ENCODE peak calls at places on chromosome 19, in four cellular contexts. J is HFF-Myc, L is cardiac muscle cell, G is T follicular helper cell. V is an unnamed sample.

GRCh38 chr19:345320-345879 is 804 bp upstream of the MIER2 start:
- DNase-seq in J (no peak), L (no peak), G (no peak), V (no peak)

GRCh38 chr19:29543381-29543780 is 17.6 kb downstream of the VSTM2B start:
- DNase-seq in J (no peak), L (no peak), G (no peak), V (no peak)

GRCh38 chr19:17873661-17874422 is 2.1 kb downstream of the SLC5A5 start:
- DNase-seq in J (no peak), L (peak), G (peak), V (peak)

GRCh38 chr19:6480843-6481415 is 658 bp downstream of the DENND1C start:
- DNase-seq in J (no peak), L (no peak), G (no peak), V (no peak)

GRCh38 chr19:2607712-2608601 is 94.5 kb downstream of the GNG7 start:
- DNase-seq in J (no peak), L (no peak), G (peak), V (no peak)

GRCh38 chr19:19214892-19215291 is 3.1 kb downstream of the NCAN start:
- DNase-seq in J (no peak), L (peak), G (no peak), V (no peak)

GRCh38 chr19:5321851-5322681 is 18.5 kb downstream of the PTPRS start:
- DNase-seq in J (no peak), L (peak), G (no peak), V (peak)

GRCh38 chr19:44566984-44567383 is 37.5 kb upstream of the CEACAM20 start:
- DNase-seq in J (no peak), L (no peak), G (no peak), V (no peak)

GRCh38 chr19:6662692-6663091 is 7.3 kb downstream of the TNFSF14 start:
- DNase-seq in J (no peak), L (no peak), G (no peak), V (no peak)

GRCh38 chr19:29587518-29587986 is 18.5 kb upstream of the POP4 start:
- DNase-seq in J (peak), L (no peak), G (no peak), V (no peak)

GRCh38 chr19:45873219-45873772 is 9.2 kb downstream of the FOXA3 start:
- DNase-seq in J (no peak), L (no peak), G (no peak), V (no peak)

GRCh38 chr19:3375221-3376088 is 9.1 kb downstream of the NFIC start:
- DNase-seq in J (no peak), L (no peak), G (no peak), V (no peak)

GRCh38 chr19:6890938-6891337 is 3.6 kb downstream of the ADGRE1 start:
- DNase-seq in J (no peak), L (no peak), G (no peak), V (no peak)

GRCh38 chr19:11378319-11379189 is 4.1 kb downstream of the SWSAP1 start:
- DNase-seq in J (no peak), L (peak), G (no peak), V (peak)

GRCh38 chr19:19170053-19170945 is at the start of gene MEF2B:
- DNase-seq in J (no peak), L (peak), G (peak), V (peak)